ENCODE peak calls at places on chromosome 13, in seven cellular contexts. One of them, this sample, is unnamed.

GRCh38 chr13:21014139-21014665 is 47.2 kb downstream of the LATS2 start:
- DNase-seq in gastrocnemius medialis: no peak
- DNase-seq in heart left ventricle: no peak
- DNase-seq in uterus: no peak
- DNase-seq in body of pancreas: no peak
- DNase-seq in tibial nerve: no peak
- DNase-seq in ovary: no peak
- DNase-seq in this sample: no peak

GRCh38 chr13:99371956-99372355 is 64.8 kb upstream of the GPR183 start:
- DNase-seq in gastrocnemius medialis: no peak
- DNase-seq in heart left ventricle: no peak
- DNase-seq in uterus: no peak
- DNase-seq in body of pancreas: no peak
- DNase-seq in tibial nerve: no peak
- DNase-seq in ovary: no peak
- DNase-seq in this sample: no peak

GRCh38 chr13:38693641-38694040 is 6.8 kb downstream of the FREM2 start:
- DNase-seq in gastrocnemius medialis: no peak
- DNase-seq in heart left ventricle: no peak
- DNase-seq in uterus: no peak
- DNase-seq in body of pancreas: peak; percentile 57
- DNase-seq in tibial nerve: no peak
- DNase-seq in ovary: no peak
- DNase-seq in this sample: no peak

GRCh38 chr13:46389985-46390384 is 2.9 kb upstream of the RUBCNL start:
- DNase-seq in gastrocnemius medialis: no peak
- DNase-seq in heart left ventricle: peak; percentile 29
- DNase-seq in uterus: no peak
- DNase-seq in body of pancreas: peak; percentile 41
- DNase-seq in tibial nerve: peak; percentile 26
- DNase-seq in ovary: no peak
- DNase-seq in this sample: no peak

GRCh38 chr13:20461481-20461859 is 64.2 kb downstream of the CRYL1 start:
- DNase-seq in gastrocnemius medialis: no peak
- DNase-seq in heart left ventricle: no peak
- DNase-seq in uterus: no peak
- DNase-seq in body of pancreas: no peak
- DNase-seq in tibial nerve: no peak
- DNase-seq in ovary: no peak
- DNase-seq in this sample: no peak

GRCh38 chr13:102401755-102402154 is at the start of gene FGF14:
- DNase-seq in gastrocnemius medialis: no peak
- DNase-seq in heart left ventricle: no peak
- DNase-seq in uterus: no peak
- DNase-seq in body of pancreas: no peak
- DNase-seq in tibial nerve: no peak
- DNase-seq in ovary: no peak
- DNase-seq in this sample: no peak

GRCh38 chr13:22505489-22505888 is 675.3 kb upstream of the SGCG start:
- DNase-seq in gastrocnemius medialis: no peak
- DNase-seq in heart left ventricle: no peak
- DNase-seq in uterus: no peak
- DNase-seq in body of pancreas: no peak
- DNase-seq in tibial nerve: no peak
- DNase-seq in ovary: peak; percentile 18
- DNase-seq in this sample: no peak

GRCh38 chr13:61463027-61463426 is 47.4 kb upstream of the PCDH20 start:
- DNase-seq in gastrocnemius medialis: no peak
- DNase-seq in heart left ventricle: no peak
- DNase-seq in uterus: no peak
- DNase-seq in body of pancreas: no peak
- DNase-seq in tibial nerve: no peak
- DNase-seq in ovary: no peak
- DNase-seq in this sample: no peak

GRCh38 chr13:50133277-50133953 is 118.2 kb downstream of the KCNRG start:
- DNase-seq in gastrocnemius medialis: no peak
- DNase-seq in heart left ventricle: no peak
- DNase-seq in uterus: no peak
- DNase-seq in body of pancreas: no peak
- DNase-seq in tibial nerve: no peak
- DNase-seq in ovary: no peak
- DNase-seq in this sample: peak; percentile 76

GRCh38 chr13:23902975-23903905 is 5.9 kb upstream of the C1QTNF9B start:
- DNase-seq in gastrocnemius medialis: no peak
- DNase-seq in heart left ventricle: no peak
- DNase-seq in uterus: no peak
- DNase-seq in body of pancreas: peak; percentile 15
- DNase-seq in tibial nerve: no peak
- DNase-seq in ovary: no peak
- DNase-seq in this sample: no peak

GRCh38 chr13:57557979-57558529 is 73.5 kb upstream of the PCDH17 start:
- DNase-seq in gastrocnemius medialis: no peak
- DNase-seq in heart left ventricle: no peak
- DNase-seq in uterus: no peak
- DNase-seq in body of pancreas: no peak
- DNase-seq in tibial nerve: no peak
- DNase-seq in ovary: no peak
- DNase-seq in this sample: no peak

GRCh38 chr13:74135306-74136088 is 1.3 kb upstream of the KLF12 start:
- DNase-seq in gastrocnemius medialis: peak; percentile 14
- DNase-seq in heart left ventricle: peak; percentile 86
- DNase-seq in uterus: peak; percentile 62
- DNase-seq in body of pancreas: peak; percentile 47
- DNase-seq in tibial nerve: peak; percentile 30
- DNase-seq in ovary: peak; percentile 79
- DNase-seq in this sample: peak; percentile 50

GRCh38 chr13:21218351-21219043 is 42.0 kb downstream of the MRPL57 start:
- DNase-seq in gastrocnemius medialis: no peak
- DNase-seq in heart left ventricle: no peak
- DNase-seq in uterus: no peak
- DNase-seq in body of pancreas: no peak
- DNase-seq in tibial nerve: no peak
- DNase-seq in ovary: no peak
- DNase-seq in this sample: no peak

GRCh38 chr13:22256111-22256639 is 585.3 kb downstream of the FGF9 start:
- DNase-seq in gastrocnemius medialis: no peak
- DNase-seq in heart left ventricle: no peak
- DNase-seq in uterus: no peak
- DNase-seq in body of pancreas: no peak
- DNase-seq in tibial nerve: no peak
- DNase-seq in ovary: no peak
- DNase-seq in this sample: no peak

GRCh38 chr13:33494596-33495214 is 209.2 kb upstream of the STARD13 start:
- DNase-seq in gastrocnemius medialis: no peak
- DNase-seq in heart left ventricle: peak; percentile 37
- DNase-seq in uterus: no peak
- DNase-seq in body of pancreas: no peak
- DNase-seq in tibial nerve: no peak
- DNase-seq in ovary: no peak
- DNase-seq in this sample: no peak

GRCh38 chr13:67223742-67224141 is 6.4 kb downstream of the PCDH9 start:
- DNase-seq in gastrocnemius medialis: no peak
- DNase-seq in heart left ventricle: no peak
- DNase-seq in uterus: no peak
- DNase-seq in body of pancreas: no peak
- DNase-seq in tibial nerve: no peak
- DNase-seq in ovary: no peak
- DNase-seq in this sample: no peak

GRCh38 chr13:68170961-68171360 is 940.8 kb upstream of the PCDH9 start:
- DNase-seq in gastrocnemius medialis: no peak
- DNase-seq in heart left ventricle: no peak
- DNase-seq in uterus: no peak
- DNase-seq in body of pancreas: no peak
- DNase-seq in tibial nerve: no peak
- DNase-seq in ovary: no peak
- DNase-seq in this sample: peak; percentile 72

GRCh38 chr13:28540612-28541011 is 45.7 kb upstream of the FLT1 start:
- DNase-seq in gastrocnemius medialis: no peak
- DNase-seq in heart left ventricle: no peak
- DNase-seq in uterus: no peak
- DNase-seq in body of pancreas: no peak
- DNase-seq in tibial nerve: no peak
- DNase-seq in ovary: no peak
- DNase-seq in this sample: no peak

GRCh38 chr13:110877737-110878136 is 37.1 kb downstream of the ANKRD10 start:
- DNase-seq in gastrocnemius medialis: no peak
- DNase-seq in heart left ventricle: no peak
- DNase-seq in uterus: no peak
- DNase-seq in body of pancreas: no peak
- DNase-seq in tibial nerve: no peak
- DNase-seq in ovary: no peak
- DNase-seq in this sample: no peak

GRCh38 chr13:42486711-42487198 is 87.2 kb upstream of the TNFSF11 start:
- DNase-seq in gastrocnemius medialis: no peak
- DNase-seq in heart left ventricle: no peak
- DNase-seq in uterus: no peak
- DNase-seq in body of pancreas: no peak
- DNase-seq in tibial nerve: no peak
- DNase-seq in ovary: no peak
- DNase-seq in this sample: no peak

DNA sequence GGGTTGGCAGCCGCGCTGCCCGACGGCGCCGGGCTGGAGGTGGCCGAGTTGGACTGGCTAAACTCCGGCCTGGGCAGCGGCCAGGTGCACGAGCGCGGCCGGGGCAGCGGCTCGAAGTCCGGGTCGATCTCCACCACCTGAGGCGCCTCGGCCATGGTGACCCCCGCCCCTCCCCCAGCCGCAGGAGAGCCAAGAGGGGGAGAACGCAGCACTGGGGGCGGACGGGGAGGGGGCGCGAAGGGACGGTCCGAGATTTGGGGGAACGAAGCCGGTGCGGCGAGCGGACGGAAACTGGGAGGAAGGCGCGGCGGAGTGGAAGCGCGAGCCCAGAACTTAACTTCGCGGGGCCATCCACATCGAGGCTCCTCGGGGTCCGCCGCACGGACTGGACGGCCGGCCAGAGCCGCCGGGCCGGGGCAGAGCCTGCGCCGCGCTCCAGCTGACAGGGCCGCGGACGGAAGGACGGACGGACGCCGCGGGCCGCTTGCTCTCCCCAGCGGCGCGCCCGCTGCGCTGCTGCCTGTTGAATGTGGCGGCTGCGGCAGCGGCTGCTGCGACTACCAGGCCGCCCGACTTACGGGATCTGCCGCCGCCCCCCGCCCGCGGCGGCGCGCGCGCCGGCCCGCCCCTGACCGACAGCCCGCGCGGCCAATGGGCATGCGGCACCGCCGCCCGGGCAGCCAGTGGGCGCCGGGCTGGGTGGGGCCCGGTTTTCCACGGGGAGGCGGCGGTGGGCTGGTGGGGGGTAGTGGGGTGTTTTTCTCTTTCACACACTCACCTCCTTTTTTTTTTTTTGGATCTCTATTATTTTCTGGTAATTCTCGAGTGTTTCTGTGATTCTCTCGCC is at the start of gene FOXO1:
- DNase-seq in gastrocnemius medialis: peak; percentile 80
- DNase-seq in heart left ventricle: peak; percentile 95
- DNase-seq in uterus: peak; percentile 94
- DNase-seq in body of pancreas: peak; percentile 90
- DNase-seq in tibial nerve: peak; percentile 86
- DNase-seq in ovary: peak; percentile 91
- DNase-seq in this sample: peak; percentile 88
- TF ChIP-seq POLR2A in gastrocnemius medialis: peak; percentile 98
- TF ChIP-seq POLR2A in heart left ventricle: peak; percentile 72
- TF ChIP-seq POLR2A in uterus: peak; percentile 100
- TF ChIP-seq POLR2A in body of pancreas: peak; percentile 83
- TF ChIP-seq POLR2A in tibial nerve: peak; percentile 98
- TF ChIP-seq POLR2A in ovary: peak; percentile 92
- TF ChIP-seq POLR2A in this sample: no peak

DNA sequence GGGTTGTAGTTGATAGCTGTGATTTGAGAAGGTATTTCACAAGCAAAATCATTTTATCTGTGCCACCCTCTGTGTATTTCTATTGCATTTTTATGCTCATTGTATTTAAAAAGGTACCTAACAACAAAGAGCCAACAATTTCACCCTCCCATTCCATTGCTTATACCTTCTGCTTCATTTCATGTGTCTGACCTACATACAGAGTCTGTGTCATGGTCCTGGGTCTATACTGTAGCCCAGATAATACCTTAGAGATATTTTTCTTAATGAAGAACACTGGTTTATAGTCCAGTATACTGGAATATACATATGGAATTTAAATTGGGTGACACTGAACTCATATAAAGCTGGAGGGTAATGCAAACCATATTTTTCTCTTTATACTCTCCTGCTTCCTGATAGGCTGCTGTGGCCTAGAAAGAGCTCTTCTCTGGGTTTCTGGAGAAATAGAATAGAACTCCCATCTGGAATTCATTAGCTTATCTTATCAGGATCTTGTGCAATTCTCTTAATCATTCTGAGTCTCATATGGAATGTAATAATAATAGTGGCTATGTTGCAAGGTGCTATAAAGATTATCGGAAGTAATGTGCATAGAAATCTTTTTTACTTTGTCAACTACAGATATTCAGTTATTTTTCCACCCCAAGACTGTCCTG is 31.8 kb upstream of the SPART start:
- DNase-seq in gastrocnemius medialis: no peak
- DNase-seq in heart left ventricle: no peak
- DNase-seq in uterus: no peak
- DNase-seq in body of pancreas: no peak
- DNase-seq in tibial nerve: no peak
- DNase-seq in ovary: no peak
- DNase-seq in this sample: no peak
- H3K27ac ChIP-seq in gastrocnemius medialis: no peak overlapping the region
- H3K27ac ChIP-seq in heart left ventricle: no peak overlapping the region
- H3K27ac ChIP-seq in uterus: no peak overlapping the region
- H3K27ac ChIP-seq in body of pancreas: no peak overlapping the region
- H3K27ac ChIP-seq in tibial nerve: no peak overlapping the region
- H3K27ac ChIP-seq in ovary: no peak overlapping the region
- H3K27ac ChIP-seq in this sample: no peak overlapping the region

DNA sequence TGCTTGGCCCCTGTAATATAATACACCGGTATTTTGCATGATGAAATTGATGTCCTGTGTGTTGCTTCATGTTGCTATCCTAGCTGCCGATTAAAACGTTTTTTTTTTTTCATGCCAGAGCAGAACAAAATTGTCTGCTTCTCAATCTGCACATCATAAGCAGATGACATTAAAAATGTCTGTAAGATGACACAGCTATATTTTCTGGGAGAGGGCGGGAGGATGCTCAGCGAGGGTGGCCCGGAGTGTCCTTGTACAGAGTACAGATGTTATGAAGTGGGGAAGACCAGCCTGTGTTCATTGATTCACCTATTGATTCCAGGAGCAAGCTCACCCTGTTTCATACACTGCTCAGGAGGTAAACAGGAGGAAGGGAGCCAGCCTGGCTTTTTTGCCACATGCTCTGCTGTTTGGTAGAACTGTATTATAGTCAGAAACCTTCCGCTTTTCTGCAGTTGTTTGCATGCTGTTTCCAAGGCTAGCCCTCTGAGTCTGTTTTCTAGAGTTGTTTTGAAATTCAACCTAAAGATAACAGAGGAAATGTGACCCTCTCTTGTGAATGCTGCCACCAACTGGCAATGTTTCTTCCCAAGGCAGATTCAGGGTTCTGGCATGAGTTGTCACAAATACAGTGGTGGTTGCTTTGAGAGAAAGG is 4.7 kb upstream of the IRS2 start:
- DNase-seq in gastrocnemius medialis: no peak
- DNase-seq in heart left ventricle: no peak
- DNase-seq in uterus: no peak
- DNase-seq in body of pancreas: peak; percentile 42
- DNase-seq in tibial nerve: no peak
- DNase-seq in ovary: no peak
- DNase-seq in this sample: no peak
- TF ChIP-seq POLR2A in gastrocnemius medialis: no peak
- TF ChIP-seq POLR2A in heart left ventricle: no peak
- TF ChIP-seq POLR2A in uterus: no peak
- TF ChIP-seq POLR2A in body of pancreas: no peak
- TF ChIP-seq POLR2A in tibial nerve: no peak
- TF ChIP-seq POLR2A in ovary: no peak
- TF ChIP-seq POLR2A in this sample: no peak

GRCh38 chr13:114107686-114108081 is 24.7 kb downstream of the RASA3 start:
- DNase-seq in gastrocnemius medialis: peak; percentile 41
- DNase-seq in heart left ventricle: no peak
- DNase-seq in uterus: peak; percentile 13
- DNase-seq in body of pancreas: peak; percentile 10
- DNase-seq in tibial nerve: no peak
- DNase-seq in ovary: no peak
- DNase-seq in this sample: peak; percentile 22
- H3K27ac ChIP-seq in gastrocnemius medialis: peak overlapping the region; percentile 84
- H3K27ac ChIP-seq in heart left ventricle: no peak overlapping the region
- H3K27ac ChIP-seq in uterus: no peak overlapping the region
- H3K27ac ChIP-seq in body of pancreas: no peak overlapping the region
- H3K27ac ChIP-seq in tibial nerve: no peak overlapping the region
- H3K27ac ChIP-seq in ovary: no peak overlapping the region
- H3K27ac ChIP-seq in this sample: no peak overlapping the region

This sample was measured in upper lobe of left lung.